ENCODE peak calls at places on chromosomes 2 and 18, in six cellular contexts. Z is SIG-M5, C is ELR, F is GM12891, I is glutamatergic neuron, S is NCI-H510A treated with DMSO at 0.1 percent for 48 hours. H is an unnamed sample.

GRCh38 chr2:123153041-123153440 is 872.0 kb upstream of the CNTNAP5 start:
- DNase-seq in Z (no peak), C (peak; percentile 22), F (no peak), I (no peak), S (no peak), H (no peak)

GRCh38 chr2:216406861-216407260 is 5.4 kb upstream of the SMARCAL1 start:
- DNase-seq in Z (no peak), C (no peak), F (no peak), I (no peak), S (no peak), H (no peak)

GRCh38 chr2:126905991-126906390 is 7.3 kb downstream of the TEX51 start:
- DNase-seq in Z (no peak), C (no peak), F (no peak), I (no peak), S (no peak), H (no peak)

GRCh38 chr2:172012688-172013358 is 13.1 kb downstream of the METAP1D start:
- DNase-seq in Z (no peak), C (no peak), F (no peak), I (peak; percentile 47), S (no peak), H (no peak)

GRCh38 chr2:84417453-84417852 is 41.6 kb downstream of the SUCLG1 start:
- DNase-seq in Z (no peak), C (peak; percentile 15), F (no peak), I (no peak), S (no peak), H (no peak)

GRCh38 chr2:69113627-69114026 is 100.6 kb downstream of the ANTXR1 start:
- DNase-seq in Z (no peak), C (no peak), F (no peak), I (no peak), S (no peak), H (no peak)

GRCh38 chr2:173862612-173863217 is 102.5 kb downstream of the SP3 start:
- DNase-seq in Z (no peak), C (no peak), F (no peak), I (no peak), S (no peak), H (no peak)

GRCh38 chr2:207513577-207514257 is 16.0 kb upstream of the CREB1 start:
- DNase-seq in Z (no peak), C (peak; percentile 97), F (no peak), I (no peak), S (no peak), H (peak; percentile 77)

GRCh38 chr18:59917422-59917821 is 17.6 kb downstream of the PMAIP1 start:
- DNase-seq in Z (peak; percentile 41), C (peak; percentile 80), F (no peak), I (no peak), S (no peak), H (peak; percentile 66)

GRCh38 chr2:231800493-231801091 is 14.3 kb downstream of the COPS7B start:
- DNase-seq in Z (no peak), C (peak; percentile 64), F (no peak), I (peak; percentile 79), S (peak; percentile 55), H (peak; percentile 26)

GRCh38 chr2:50514881-50515280 is 517.1 kb downstream of the NRXN1 start:
- DNase-seq in Z (no peak), C (no peak), F (no peak), I (peak; percentile 75), S (peak; percentile 64), H (no peak)

GRCh38 chr2:195094330-195094729 is 562.7 kb upstream of the SLC39A10 start:
- DNase-seq in Z (no peak), C (peak; percentile 48), F (no peak), I (no peak), S (no peak), H (no peak)

GRCh38 chr18:66646622-66647021 is 42.7 kb upstream of the CDH19 start:
- DNase-seq in Z (no peak), C (no peak), F (no peak), I (no peak), S (no peak), H (no peak)

GRCh38 chr2:214881647-214882205 is 72.2 kb upstream of the BARD1 start:
- DNase-seq in Z (no peak), C (no peak), F (no peak), I (no peak), S (no peak), H (no peak)

GRCh38 chr2:164826293-164827243 is 15.1 kb downstream of the COBLL1 start:
- DNase-seq in Z (no peak), C (no peak), F (no peak), I (no peak), S (peak; percentile 31), H (peak; percentile 22)

GRCh38 chr2:159615936-159616733 is at the start of gene BAZ2B:
- DNase-seq in Z (no peak), C (peak; percentile 86), F (no peak), I (peak; percentile 64), S (peak; percentile 61), H (peak; percentile 72)

GRCh38 chr18:37684590-37684989 is 119.0 kb upstream of the CELF4 start:
- DNase-seq in Z (no peak), C (no peak), F (no peak), I (no peak), S (no peak), H (no peak)

GRCh38 chr2:15058628-15059157 is 426.2 kb downstream of the LRATD1 start:
- DNase-seq in Z (no peak), C (no peak), F (no peak), I (no peak), S (no peak), H (no peak)

GRCh38 chr2:112685167-112685884 is 35.5 kb upstream of the NT5DC4 start:
- DNase-seq in Z (no peak), C (peak; percentile 54), F (no peak), I (no peak), S (no peak), H (no peak)

H was measured in Daoy.